ENCODE peak calls at places on chromosomes 2 and 18, in nine cellular contexts. U, M, Z, I, C, G, O, H and W are unnamed samples.

GRCh38 chr2:20755132-20755800 is 67.6 kb downstream of the LDAH start:
- DNase-seq in U (no peak), M (no peak), Z (no peak), I (no peak), C (no peak), G (no peak), O (no peak), H (no peak), W (no peak)

GRCh38 chr2:222424281-222424728 is at the start of gene SGPP2:
- DNase-seq in U (no peak), M (no peak), Z (no peak), I (peak; percentile 33), C (no peak), G (peak; percentile 38), O (no peak), H (no peak), W (no peak)

GRCh38 chr2:177314194-177314593 is 49.7 kb upstream of the NFE2L2 start:
- DNase-seq in U (no peak), M (no peak), Z (no peak), I (peak; percentile 29), C (no peak), G (no peak), O (no peak), H (no peak), W (no peak)

GRCh38 chr2:127052771-127053691 is 53.9 kb downstream of the BIN1 start:
- DNase-seq in U (no peak), M (no peak), Z (no peak), I (no peak), C (no peak), G (no peak), O (no peak), H (no peak), W (no peak)

GRCh38 chr2:236633764-236634163 is 64.1 kb downstream of the ACKR3 start:
- DNase-seq in U (peak; percentile 33), M (no peak), Z (no peak), I (no peak), C (no peak), G (no peak), O (no peak), H (no peak), W (no peak)

GRCh38 chr18:76968073-76968472 is 145.7 kb downstream of the ZNF236 start:
- DNase-seq in U (peak; percentile 8), M (no peak), Z (no peak), I (no peak), C (no peak), G (no peak), O (no peak), H (no peak), W (no peak)

GRCh38 chr2:99512081-99512480 is 22.3 kb upstream of the REV1 start:
- DNase-seq in U (no peak), M (no peak), Z (no peak), I (no peak), C (no peak), G (no peak), O (no peak), H (no peak), W (no peak)

GRCh38 chr18:63511285-63511684 is 30.9 kb upstream of the SERPINB12 start:
- DNase-seq in U (no peak), M (no peak), Z (no peak), I (peak; percentile 28), C (peak; percentile 28), G (peak; percentile 22), O (peak; percentile 36), H (no peak), W (no peak)

GRCh38 chr2:8289111-8289510 is 392.7 kb upstream of the ID2 start:
- DNase-seq in U (no peak), M (no peak), Z (no peak), I (no peak), C (no peak), G (no peak), O (no peak), H (no peak), W (no peak)

GRCh38 chr2:97736608-97737330 is 23.4 kb downstream of the ZAP70 start:
- DNase-seq in U (no peak), M (no peak), Z (no peak), I (no peak), C (no peak), G (no peak), O (no peak), H (no peak), W (no peak)

GRCh38 chr2:184783576-184783975 is 185.2 kb downstream of the ZNF804A start:
- DNase-seq in U (no peak), M (no peak), Z (no peak), I (no peak), C (no peak), G (no peak), O (no peak), H (no peak), W (no peak)